ENCODE peak calls at places on chromosomes 16 and 17, in seven cellular contexts. X, C, B, N, K, M and E are unnamed samples.

GRCh38 chr16:5509794-5510193 is 412.2 kb upstream of the EEF2KMT start:
- DNase-seq in K (no peak), N (no peak), M (no peak), B (no peak), X (no peak), C (no peak), E (no peak)

GRCh38 chr16:1509307-1510221 is 16.4 kb downstream of the TELO2 start:
- DNase-seq in B (no peak), C (no peak), X (no peak), N (peak), M (peak), K (peak), E (no peak)

GRCh38 chr16:73163238-73163795 is 115.4 kb upstream of the ZFHX3 start:
- DNase-seq in X (no peak), K (no peak), N (no peak), B (no peak), C (no peak), M (no peak), E (no peak)

GRCh38 chr16:21156767-21157467 is 1.6 kb upstream of the LDAF1 start:
- DNase-seq in K (peak), C (peak), N (no peak), X (peak), M (peak), B (peak), E (peak)

GRCh38 chr17:32267690-32268205 is 2.1 kb downstream of the RHBDL3 start:
- DNase-seq in M (no peak), K (no peak), X (no peak), B (peak), N (no peak), C (no peak), E (no peak)

GRCh38 chr16:4323845-4324478 is 8.1 kb downstream of the GLIS2 start:
- DNase-seq in X (peak), K (peak), N (peak), M (peak), B (peak), C (peak), E (no peak)

GRCh38 chr17:82287849-82288601 is 14.5 kb upstream of the CSNK1D start:
- DNase-seq in K (peak), X (no peak), B (no peak), N (peak), M (peak), C (peak), E (no peak)

GRCh38 chr16:47431960-47432359 is 28.9 kb downstream of the ITFG1 start:
- DNase-seq in K (no peak), C (no peak), N (no peak), B (no peak), M (no peak), X (peak), E (no peak)

GRCh38 chr16:64534180-64534780 is 587.6 kb downstream of the CDH11 start:
- DNase-seq in K (no peak), N (no peak), B (no peak), X (peak), M (no peak), C (no peak), E (no peak)

GRCh38 chr17:45742251-45742650 is 41.9 kb upstream of the CRHR1 start:
- DNase-seq in N (no peak), B (no peak), C (no peak), M (no peak), X (no peak), K (no peak), E (no peak)

GRCh38 chr16:51508813-51509212 is 357.7 kb upstream of the SALL1 start:
- DNase-seq in C (no peak), K (no peak), M (peak), X (peak), B (no peak), N (no peak), E (peak)

GRCh38 chr16:81204794-81205680 is 33.5 kb upstream of the BCO1 start:
- DNase-seq in C (peak), X (peak), B (peak), N (no peak), M (no peak), K (no peak), E (no peak)

GRCh38 chr17:31825961-31826691 is 32.9 kb downstream of the COPRS start:
- DNase-seq in X (peak), M (no peak), C (no peak), K (no peak), N (no peak), B (no peak), E (no peak)

DNA sequence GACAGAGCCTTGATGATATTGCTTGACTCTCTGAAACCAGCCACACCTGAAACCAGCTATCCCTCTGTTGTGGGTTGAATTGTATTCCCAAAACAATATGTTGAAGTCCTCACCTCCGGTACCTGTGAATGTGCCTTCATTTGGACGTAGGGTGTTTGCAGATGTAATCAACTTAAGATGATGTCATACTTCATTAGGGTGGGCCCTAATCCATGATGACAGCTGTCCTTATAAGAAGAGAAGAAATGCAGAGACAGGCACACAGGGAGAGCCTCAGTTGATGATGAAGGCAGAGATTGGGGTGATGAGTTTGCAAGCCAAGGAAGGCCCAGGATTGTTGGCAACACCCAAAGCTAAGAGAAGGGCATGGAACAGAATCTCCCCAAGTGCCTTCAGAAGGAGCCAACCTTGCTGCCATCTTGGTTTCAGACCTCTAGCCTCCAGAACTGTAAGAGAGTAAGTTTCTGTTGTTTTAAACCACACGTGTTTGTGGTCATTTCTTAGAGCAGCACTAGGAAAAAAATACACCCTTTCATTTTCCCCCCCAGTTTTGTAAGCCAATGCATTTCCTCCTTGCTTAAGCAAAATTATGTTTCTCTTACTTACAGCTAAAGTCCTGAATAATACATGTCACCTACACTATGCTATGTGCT is 29.4 kb upstream of the MYH10 start:
- DNase-seq in B (no peak), X (no peak), K (no peak), M (no peak), C (no peak), N (no peak), E (no peak)
- H3K4me3 ChIP-seq in B (no peak), X (no peak), K (no peak), M (no peak), C (no peak), N (no peak), E (no peak)

DNA sequence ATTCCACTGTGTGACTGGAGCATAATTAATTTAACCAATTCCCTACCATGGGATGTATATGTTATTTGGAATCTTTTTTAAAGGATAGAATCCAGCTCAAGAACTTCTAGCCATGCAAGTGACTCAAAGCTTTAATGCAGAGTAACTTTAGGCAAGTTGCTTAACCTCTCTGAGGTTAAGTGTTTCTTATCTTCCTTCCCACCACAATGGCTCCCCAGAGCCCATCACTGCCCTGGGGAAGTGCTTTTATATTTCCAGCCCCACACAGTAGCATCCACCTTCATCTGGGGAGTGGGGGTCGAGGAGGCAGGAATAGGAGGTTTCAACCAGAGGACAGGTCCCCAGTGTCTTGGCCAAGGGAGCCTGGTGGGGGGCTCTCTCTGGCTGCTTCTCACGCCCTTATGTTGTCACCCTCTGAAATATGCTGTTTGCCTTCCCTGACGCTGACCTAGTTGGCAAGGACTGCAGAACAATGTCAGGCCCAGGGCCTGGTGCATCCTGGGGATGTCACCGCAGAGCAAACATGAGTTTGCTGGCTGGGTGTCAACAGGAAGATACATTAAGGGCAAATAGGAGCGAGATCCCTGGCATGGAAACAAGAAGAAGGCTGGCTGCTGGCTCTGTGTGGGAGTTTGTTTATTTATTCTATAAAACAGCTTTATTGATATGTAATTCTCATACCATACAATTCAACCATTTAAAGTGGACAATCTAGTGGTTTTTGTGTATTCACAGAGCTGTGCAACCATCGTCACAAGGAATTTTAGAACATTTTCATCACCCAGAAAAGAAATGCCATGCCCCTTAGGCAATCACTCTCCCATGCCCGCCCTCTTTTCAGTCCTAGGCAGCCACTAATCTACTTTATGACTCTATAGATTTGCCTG is 46.6 kb upstream of the WSB1 start:
- DNase-seq in B (no peak), K (peak), X (peak), C (no peak), M (peak), N (no peak), E (no peak)
- H3K4me3 ChIP-seq in B (no peak), K (no peak), X (no peak), C (no peak), M (no peak), N (no peak), E (no peak)

GRCh38 chr16:56988161-56988947 is 1.0 kb upstream of the NLRC5 start:
- DNase-seq in B (no peak), C (no peak), N (no peak), X (peak), M (peak), K (no peak), E (no peak)
- H3K4me3 ChIP-seq in B (peak), C (peak), N (peak), X (peak), M (peak), K (no peak), E (peak)

GRCh38 chr16:14529010-14529669 is 100.9 kb downstream of the PARN start:
- DNase-seq in B (peak), N (peak), C (peak), M (peak), X (peak), K (peak), E (peak)
- H3K4me3 ChIP-seq in B (no peak), N (no peak), C (no peak), M (peak), X (peak), K (no peak), E (no peak)

DNA sequence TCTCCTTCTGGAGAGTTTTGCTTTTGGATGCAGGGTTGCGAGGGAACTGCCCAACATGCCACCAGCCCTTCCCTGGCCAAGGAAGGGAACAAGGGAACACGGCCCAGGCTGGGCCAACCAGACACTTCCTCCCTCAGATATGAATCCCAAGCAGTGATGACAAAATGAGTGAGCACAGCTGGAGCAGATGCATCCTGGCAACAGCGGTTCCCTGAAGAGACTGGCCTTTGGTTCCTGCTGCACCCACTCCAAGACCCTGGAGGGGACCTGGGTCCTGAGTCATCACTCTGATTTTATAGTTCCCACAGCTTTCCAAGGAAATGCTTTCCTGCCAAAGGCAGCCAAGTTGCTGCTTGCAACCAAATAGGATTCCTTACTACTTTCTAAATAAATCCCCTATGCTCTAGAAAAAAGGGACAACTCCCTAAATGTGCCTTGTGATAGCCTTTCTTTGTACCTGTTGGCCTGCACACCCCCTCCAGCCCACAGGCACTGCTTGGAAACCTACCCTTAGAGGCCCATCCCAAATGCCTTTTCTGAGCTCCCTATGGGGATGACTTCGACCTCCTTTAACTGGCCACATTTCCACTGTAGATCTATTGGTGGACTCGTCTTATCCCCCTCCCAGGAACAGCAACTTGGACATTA is 5.3 kb downstream of the ST3GAL2 start:
- DNase-seq in N (no peak), B (no peak), M (peak), X (peak), K (peak), C (no peak), E (peak)
- H3K4me3 ChIP-seq in N (no peak), B (no peak), M (no peak), X (no peak), K (no peak), C (no peak), E (no peak)

DNA sequence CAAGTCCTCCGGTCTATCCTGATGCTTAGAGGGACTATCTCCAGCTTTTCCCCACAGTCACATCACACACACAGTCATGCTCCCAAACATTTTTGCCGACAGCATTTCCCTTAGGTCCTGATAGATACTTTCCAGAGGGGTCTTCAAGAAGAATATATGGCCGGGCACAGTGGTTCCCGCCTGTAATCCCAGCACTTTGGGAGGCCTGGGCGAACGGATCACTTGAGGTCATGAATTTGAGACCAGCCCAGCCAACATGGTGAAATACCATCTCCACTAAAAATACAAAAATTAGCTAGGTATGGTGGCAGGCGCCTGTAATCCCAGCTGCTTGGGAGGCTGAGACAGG is 4.3 kb upstream of the GIP start:
- DNase-seq in C (no peak), K (no peak), B (no peak), N (no peak), M (no peak), X (no peak), E (no peak)
- H3K4me3 ChIP-seq in C (no peak), K (no peak), B (no peak), N (no peak), M (no peak), X (peak), E (no peak)